ENCODE peak calls at places on chromosomes 3 and 15, in ten cellular contexts. One of them, this sample, is unnamed.

GRCh38 chr3:8709801-8710524 is 23.6 kb upstream of the CAV3 start:
- DNase-seq in uterus: no peak
- DNase-seq in ovary: no peak
- DNase-seq in heart right ventricle: no peak
- DNase-seq in fibroblast of lung: no peak
- DNase-seq in cardiac fibroblast: no peak
- DNase-seq in right atrium auricular region: no peak
- DNase-seq in fibroblast of the aortic adventitia: no peak
- DNase-seq in esophagus muscularis mucosa: no peak
- DNase-seq in CD8-positive, alpha-beta memory T cell: no peak
- DNase-seq in this sample: no peak

GRCh38 chr15:39819449-39820016 is 36.9 kb upstream of the FSIP1 start:
- DNase-seq in uterus: no peak
- DNase-seq in ovary: no peak
- DNase-seq in heart right ventricle: no peak
- DNase-seq in fibroblast of lung: no peak
- DNase-seq in cardiac fibroblast: no peak
- DNase-seq in right atrium auricular region: no peak
- DNase-seq in fibroblast of the aortic adventitia: no peak
- DNase-seq in esophagus muscularis mucosa: no peak
- DNase-seq in CD8-positive, alpha-beta memory T cell: no peak
- DNase-seq in this sample: no peak

GRCh38 chr3:197171481-197172067 is 126.8 kb downstream of the DLG1 start:
- DNase-seq in uterus: no peak
- DNase-seq in ovary: no peak
- DNase-seq in heart right ventricle: no peak
- DNase-seq in fibroblast of lung: no peak
- DNase-seq in cardiac fibroblast: peak; percentile 17
- DNase-seq in right atrium auricular region: no peak
- DNase-seq in fibroblast of the aortic adventitia: peak; percentile 36
- DNase-seq in esophagus muscularis mucosa: no peak
- DNase-seq in CD8-positive, alpha-beta memory T cell: no peak
- DNase-seq in this sample: no peak

GRCh38 chr3:178084938-178085816 is 451.1 kb upstream of the KCNMB2 start:
- DNase-seq in uterus: peak; percentile 79
- DNase-seq in ovary: peak; percentile 75
- DNase-seq in heart right ventricle: peak; percentile 77
- DNase-seq in fibroblast of lung: peak; percentile 94
- DNase-seq in cardiac fibroblast: peak; percentile 93
- DNase-seq in right atrium auricular region: peak; percentile 80
- DNase-seq in fibroblast of the aortic adventitia: peak; percentile 71
- DNase-seq in esophagus muscularis mucosa: peak; percentile 93
- DNase-seq in CD8-positive, alpha-beta memory T cell: peak; percentile 8
- DNase-seq in this sample: peak; percentile 80

GRCh38 chr3:171883257-171883892 is 40.2 kb downstream of the TMEM212 start:
- DNase-seq in uterus: no peak
- DNase-seq in ovary: no peak
- DNase-seq in heart right ventricle: no peak
- DNase-seq in fibroblast of lung: no peak
- DNase-seq in cardiac fibroblast: no peak
- DNase-seq in right atrium auricular region: no peak
- DNase-seq in fibroblast of the aortic adventitia: no peak
- DNase-seq in esophagus muscularis mucosa: no peak
- DNase-seq in CD8-positive, alpha-beta memory T cell: no peak
- DNase-seq in this sample: no peak

GRCh38 chr15:94453227-94453626 is 221.9 kb downstream of the MCTP2 start:
- DNase-seq in uterus: no peak
- DNase-seq in ovary: no peak
- DNase-seq in heart right ventricle: no peak
- DNase-seq in fibroblast of lung: no peak
- DNase-seq in cardiac fibroblast: no peak
- DNase-seq in right atrium auricular region: no peak
- DNase-seq in fibroblast of the aortic adventitia: no peak
- DNase-seq in esophagus muscularis mucosa: no peak
- DNase-seq in CD8-positive, alpha-beta memory T cell: no peak
- DNase-seq in this sample: no peak

GRCh38 chr15:28107894-28108255 is 8.8 kb upstream of the OCA2 start:
- DNase-seq in uterus: no peak
- DNase-seq in ovary: no peak
- DNase-seq in heart right ventricle: no peak
- DNase-seq in fibroblast of lung: no peak
- DNase-seq in cardiac fibroblast: no peak
- DNase-seq in right atrium auricular region: no peak
- DNase-seq in fibroblast of the aortic adventitia: no peak
- DNase-seq in esophagus muscularis mucosa: no peak
- DNase-seq in CD8-positive, alpha-beta memory T cell: no peak
- DNase-seq in this sample: no peak

GRCh38 chr3:60610441-60611112 is 640.7 kb downstream of the FHIT start:
- DNase-seq in uterus: peak; percentile 16
- DNase-seq in ovary: peak; percentile 34
- DNase-seq in heart right ventricle: peak; percentile 52
- DNase-seq in fibroblast of lung: peak; percentile 65
- DNase-seq in cardiac fibroblast: peak; percentile 68
- DNase-seq in right atrium auricular region: peak; percentile 87
- DNase-seq in fibroblast of the aortic adventitia: peak; percentile 65
- DNase-seq in esophagus muscularis mucosa: peak; percentile 91
- DNase-seq in CD8-positive, alpha-beta memory T cell: no peak
- DNase-seq in this sample: peak; percentile 55

DNA sequence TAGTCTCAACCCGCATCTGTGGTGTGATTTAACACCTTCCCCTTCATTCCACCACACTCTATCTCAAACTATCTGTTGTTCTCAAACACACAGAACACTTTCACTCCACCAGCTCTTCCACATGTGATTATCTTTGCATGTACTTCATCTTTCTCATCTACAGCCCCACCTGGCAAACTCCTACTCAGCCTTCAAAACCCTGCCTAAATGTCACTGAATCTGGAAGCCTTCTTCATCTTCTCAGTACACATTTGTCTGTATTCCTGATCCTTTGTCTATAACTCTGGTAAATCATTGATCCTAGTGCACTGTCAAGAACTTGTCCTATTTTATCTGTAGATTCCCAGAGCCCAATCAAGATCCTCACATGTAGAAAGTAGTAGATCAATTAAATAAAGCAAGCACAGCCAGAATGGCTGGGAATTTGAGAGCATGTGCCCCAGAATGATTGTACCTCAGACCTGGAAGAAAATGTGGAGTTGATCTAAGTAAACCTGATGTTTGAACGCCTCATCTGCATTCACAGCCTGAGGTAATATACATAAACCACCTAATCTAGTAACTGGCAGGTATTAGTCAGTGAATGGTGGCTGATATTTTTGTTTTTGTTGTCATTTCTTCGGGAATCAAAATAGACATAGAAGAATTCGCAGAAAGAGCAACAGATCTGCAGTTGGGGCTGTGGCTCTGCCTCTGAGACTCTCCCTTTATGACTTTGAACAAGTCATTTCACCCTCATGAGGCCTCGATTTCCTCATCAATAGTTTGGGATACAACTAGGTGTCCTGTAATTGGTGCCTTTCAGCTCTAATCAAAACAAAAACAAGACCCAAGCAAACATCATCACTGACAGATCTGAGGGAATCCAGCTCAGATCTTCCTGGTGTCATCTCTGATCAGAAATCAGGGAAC is 28.0 kb upstream of the MAGEF1 start:
- DNase-seq in uterus: no peak
- DNase-seq in ovary: no peak
- DNase-seq in heart right ventricle: no peak
- DNase-seq in fibroblast of lung: no peak
- DNase-seq in cardiac fibroblast: no peak
- DNase-seq in right atrium auricular region: no peak
- DNase-seq in fibroblast of the aortic adventitia: no peak
- DNase-seq in esophagus muscularis mucosa: no peak
- DNase-seq in CD8-positive, alpha-beta memory T cell: no peak
- DNase-seq in this sample: no peak
- H3K4me3 ChIP-seq in uterus: no peak overlapping the region
- H3K4me3 ChIP-seq in ovary: no peak overlapping the region
- H3K4me3 ChIP-seq in heart right ventricle: no peak overlapping the region
- H3K4me3 ChIP-seq in fibroblast of lung: no peak overlapping the region
- H3K4me3 ChIP-seq in cardiac fibroblast: no peak overlapping the region
- H3K4me3 ChIP-seq in right atrium auricular region: no peak overlapping the region
- H3K4me3 ChIP-seq in fibroblast of the aortic adventitia: no peak overlapping the region
- H3K4me3 ChIP-seq in esophagus muscularis mucosa: no peak overlapping the region
- H3K4me3 ChIP-seq in CD8-positive, alpha-beta memory T cell: no peak overlapping the region
- H3K4me3 ChIP-seq in this sample: no peak overlapping the region

GRCh38 chr3:186212611-186213010 is 103.7 kb upstream of the ETV5 start:
- DNase-seq in uterus: no peak
- DNase-seq in ovary: no peak
- DNase-seq in heart right ventricle: no peak
- DNase-seq in fibroblast of lung: no peak
- DNase-seq in cardiac fibroblast: no peak
- DNase-seq in right atrium auricular region: no peak
- DNase-seq in fibroblast of the aortic adventitia: no peak
- DNase-seq in esophagus muscularis mucosa: no peak
- DNase-seq in CD8-positive, alpha-beta memory T cell: no peak
- DNase-seq in this sample: no peak

GRCh38 chr3:186208328-186208989 is 99.6 kb upstream of the ETV5 start:
- DNase-seq in uterus: no peak
- DNase-seq in ovary: no peak
- DNase-seq in heart right ventricle: no peak
- DNase-seq in fibroblast of lung: no peak
- DNase-seq in cardiac fibroblast: no peak
- DNase-seq in right atrium auricular region: no peak
- DNase-seq in fibroblast of the aortic adventitia: no peak
- DNase-seq in esophagus muscularis mucosa: no peak
- DNase-seq in CD8-positive, alpha-beta memory T cell: no peak
- DNase-seq in this sample: no peak

GRCh38 chr3:186211101-186211500 is 102.2 kb upstream of the ETV5 start:
- DNase-seq in uterus: no peak
- DNase-seq in ovary: no peak
- DNase-seq in heart right ventricle: no peak
- DNase-seq in fibroblast of lung: no peak
- DNase-seq in cardiac fibroblast: no peak
- DNase-seq in right atrium auricular region: no peak
- DNase-seq in fibroblast of the aortic adventitia: no peak
- DNase-seq in esophagus muscularis mucosa: no peak
- DNase-seq in CD8-positive, alpha-beta memory T cell: no peak
- DNase-seq in this sample: no peak

GRCh38 chr3:186207515-186207914 is 98.6 kb upstream of the ETV5 start:
- DNase-seq in uterus: no peak
- DNase-seq in ovary: no peak
- DNase-seq in heart right ventricle: no peak
- DNase-seq in fibroblast of lung: no peak
- DNase-seq in cardiac fibroblast: no peak
- DNase-seq in right atrium auricular region: no peak
- DNase-seq in fibroblast of the aortic adventitia: no peak
- DNase-seq in esophagus muscularis mucosa: no peak
- DNase-seq in CD8-positive, alpha-beta memory T cell: no peak
- DNase-seq in this sample: no peak

DNA sequence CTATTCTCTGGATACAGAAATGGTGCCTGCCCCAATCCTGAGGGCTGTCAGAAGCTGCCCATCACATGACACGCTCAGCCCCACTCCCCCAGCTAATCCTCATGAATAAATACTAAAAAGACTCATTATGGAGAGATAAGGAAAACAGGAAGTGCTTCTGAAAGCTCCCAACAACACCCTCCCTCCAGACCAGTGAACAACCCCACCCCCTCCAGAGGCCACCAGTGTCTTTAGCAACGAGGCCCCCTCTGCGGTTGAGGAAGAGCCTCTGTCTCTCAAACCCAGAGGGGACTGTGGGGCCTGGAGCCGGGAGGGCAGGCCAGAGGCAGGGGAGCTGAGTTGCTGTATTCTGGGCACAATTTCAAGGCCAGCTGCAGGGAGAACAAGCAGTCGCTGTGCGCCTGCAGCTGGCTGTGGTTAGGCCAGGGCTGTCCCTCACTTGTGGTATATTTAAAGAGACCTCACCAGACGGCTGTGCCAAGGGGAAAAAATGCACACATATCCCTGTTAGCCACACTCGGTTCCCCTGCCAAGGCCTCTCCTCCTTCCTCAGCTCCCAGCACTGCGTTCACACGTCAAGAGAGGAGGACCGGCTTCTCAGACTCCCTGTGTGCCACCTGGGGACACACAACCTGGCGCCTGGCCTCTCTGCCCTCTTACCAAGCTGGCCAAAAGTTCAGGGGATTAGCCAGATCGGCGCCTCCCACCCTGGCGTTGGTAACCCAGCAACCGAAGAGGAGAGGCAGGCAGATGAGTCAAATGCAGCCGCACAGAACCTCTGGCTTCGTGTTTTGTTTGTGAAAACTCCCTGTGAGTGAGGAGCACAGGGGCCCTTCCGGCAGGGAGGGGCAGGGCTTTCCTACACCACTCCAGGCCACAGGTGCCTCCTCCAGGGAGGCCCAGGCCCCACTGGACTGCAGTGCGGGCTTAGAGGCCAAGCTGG is 101.2 kb upstream of the ETV5 start:
- DNase-seq in uterus: peak; percentile 27
- DNase-seq in ovary: peak; percentile 66
- DNase-seq in heart right ventricle: peak; percentile 58
- DNase-seq in fibroblast of lung: peak; percentile 89
- DNase-seq in cardiac fibroblast: peak; percentile 72
- DNase-seq in right atrium auricular region: no peak
- DNase-seq in fibroblast of the aortic adventitia: peak; percentile 57
- DNase-seq in esophagus muscularis mucosa: no peak
- DNase-seq in CD8-positive, alpha-beta memory T cell: no peak
- DNase-seq in this sample: peak; percentile 77
- H3K4me3 ChIP-seq in uterus: no peak overlapping the region
- H3K4me3 ChIP-seq in ovary: no peak overlapping the region
- H3K4me3 ChIP-seq in heart right ventricle: no peak overlapping the region
- H3K4me3 ChIP-seq in fibroblast of lung: no peak overlapping the region
- H3K4me3 ChIP-seq in cardiac fibroblast: peak overlapping the region; percentile 21
- H3K4me3 ChIP-seq in right atrium auricular region: no peak overlapping the region
- H3K4me3 ChIP-seq in fibroblast of the aortic adventitia: no peak overlapping the region
- H3K4me3 ChIP-seq in esophagus muscularis mucosa: peak overlapping the region; percentile 22
- H3K4me3 ChIP-seq in CD8-positive, alpha-beta memory T cell: no peak overlapping the region
- H3K4me3 ChIP-seq in this sample: no peak overlapping the region

GRCh38 chr3:174330303-174330702 is 528.8 kb upstream of the NAALADL2 start:
- DNase-seq in uterus: no peak
- DNase-seq in ovary: no peak
- DNase-seq in heart right ventricle: no peak
- DNase-seq in fibroblast of lung: peak; percentile 65
- DNase-seq in cardiac fibroblast: peak; percentile 81
- DNase-seq in right atrium auricular region: no peak
- DNase-seq in fibroblast of the aortic adventitia: peak; percentile 95
- DNase-seq in esophagus muscularis mucosa: no peak
- DNase-seq in CD8-positive, alpha-beta memory T cell: no peak
- DNase-seq in this sample: no peak
- H3K4me3 ChIP-seq in uterus: no peak overlapping the region
- H3K4me3 ChIP-seq in ovary: no peak overlapping the region
- H3K4me3 ChIP-seq in heart right ventricle: no peak overlapping the region
- H3K4me3 ChIP-seq in fibroblast of lung: no peak overlapping the region
- H3K4me3 ChIP-seq in cardiac fibroblast: no peak overlapping the region
- H3K4me3 ChIP-seq in right atrium auricular region: no peak overlapping the region
- H3K4me3 ChIP-seq in fibroblast of the aortic adventitia: no peak overlapping the region
- H3K4me3 ChIP-seq in esophagus muscularis mucosa: no peak overlapping the region
- H3K4me3 ChIP-seq in CD8-positive, alpha-beta memory T cell: no peak overlapping the region
- H3K4me3 ChIP-seq in this sample: no peak overlapping the region

DNA sequence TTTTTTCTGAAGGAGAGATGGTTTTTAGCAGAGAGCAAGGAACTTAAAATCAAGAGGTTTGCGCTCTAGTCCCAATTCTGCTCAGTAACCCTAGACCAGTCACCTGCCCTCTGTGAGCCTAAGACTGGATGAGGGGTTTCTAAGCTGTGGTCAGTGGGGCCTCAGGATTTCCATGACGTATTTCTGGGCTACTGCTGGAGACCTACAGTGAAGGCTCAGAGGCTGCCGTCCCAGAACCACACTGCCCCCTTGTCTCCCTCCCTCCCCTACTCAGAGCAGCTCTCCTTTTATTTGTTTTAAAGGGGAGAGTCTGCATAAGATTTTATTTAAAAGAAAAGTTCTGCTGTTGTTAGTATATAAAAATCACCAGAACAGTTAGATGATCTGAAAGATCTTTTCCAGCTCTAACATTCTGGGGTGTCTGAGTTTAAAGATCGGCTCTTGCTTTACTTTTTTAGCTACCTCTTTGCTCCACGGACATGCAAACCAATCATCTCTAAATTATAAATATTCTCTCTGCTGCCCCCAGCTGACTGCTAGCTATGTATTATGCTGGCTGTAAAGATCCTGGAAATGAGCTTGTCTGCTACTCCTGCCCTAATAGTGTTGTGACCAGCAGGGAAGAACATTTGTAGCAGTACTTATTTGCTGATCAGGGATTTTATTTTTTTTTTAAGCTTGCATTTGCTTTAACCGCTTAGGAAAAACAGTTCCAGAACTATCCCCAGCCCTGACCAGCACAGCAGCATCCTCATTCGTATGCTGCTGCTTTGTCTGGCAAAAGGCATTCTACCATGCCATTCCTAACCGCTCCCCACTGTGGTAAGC is 28.6 kb upstream of the NDUFB4 start:
- DNase-seq in uterus: no peak
- DNase-seq in ovary: no peak
- DNase-seq in heart right ventricle: no peak
- DNase-seq in fibroblast of lung: peak; percentile 52
- DNase-seq in cardiac fibroblast: peak; percentile 65
- DNase-seq in right atrium auricular region: no peak
- DNase-seq in fibroblast of the aortic adventitia: peak; percentile 52
- DNase-seq in esophagus muscularis mucosa: peak; percentile 53
- DNase-seq in CD8-positive, alpha-beta memory T cell: no peak
- DNase-seq in this sample: peak; percentile 56
- H3K4me3 ChIP-seq in uterus: no peak overlapping the region
- H3K4me3 ChIP-seq in ovary: no peak overlapping the region
- H3K4me3 ChIP-seq in heart right ventricle: no peak overlapping the region
- H3K4me3 ChIP-seq in fibroblast of lung: no peak overlapping the region
- H3K4me3 ChIP-seq in cardiac fibroblast: no peak overlapping the region
- H3K4me3 ChIP-seq in right atrium auricular region: peak overlapping the region; percentile 20
- H3K4me3 ChIP-seq in fibroblast of the aortic adventitia: no peak overlapping the region
- H3K4me3 ChIP-seq in esophagus muscularis mucosa: peak overlapping the region; percentile 31
- H3K4me3 ChIP-seq in CD8-positive, alpha-beta memory T cell: no peak overlapping the region
- H3K4me3 ChIP-seq in this sample: no peak overlapping the region